ENCODE peak calls at places on chromosomes 12 and 14, in six cellular contexts. One of them, this sample, is unnamed. For H3K27me3, the result is how much of the 10 kb centered on the place peaks cover.

GRCh38 chr12:104219908-104220404 is 4.4 kb downstream of the TXNRD1 start:
- DNase-seq in left lung: peak
- DNase-seq in lower lobe of right lung: no peak
- DNase-seq in heart left ventricle: no peak
- DNase-seq in HCT116: peak
- DNase-seq in uterus: no peak
- DNase-seq in this sample: peak

GRCh38 chr14:32546246-32546645 is 217.1 kb downstream of the AKAP6 start:
- DNase-seq in left lung: no peak
- DNase-seq in lower lobe of right lung: no peak
- DNase-seq in heart left ventricle: no peak
- DNase-seq in HCT116: no peak
- DNase-seq in uterus: no peak
- DNase-seq in this sample: no peak

GRCh38 chr12:57461326-57461903 is 1.8 kb downstream of the GLI1 start:
- DNase-seq in left lung: peak
- DNase-seq in lower lobe of right lung: no peak
- DNase-seq in heart left ventricle: peak
- DNase-seq in HCT116: no peak
- DNase-seq in uterus: peak
- DNase-seq in this sample: peak

GRCh38 chr12:116302200-116303075 is 24.9 kb upstream of the MED13L start:
- DNase-seq in left lung: no peak
- DNase-seq in lower lobe of right lung: no peak
- DNase-seq in heart left ventricle: no peak
- DNase-seq in HCT116: no peak
- DNase-seq in uterus: peak
- DNase-seq in this sample: no peak

GRCh38 chr12:122085006-122085405 is 6.5 kb downstream of the MLXIP start:
- DNase-seq in left lung: no peak
- DNase-seq in lower lobe of right lung: no peak
- DNase-seq in heart left ventricle: no peak
- DNase-seq in HCT116: no peak
- DNase-seq in uterus: no peak
- DNase-seq in this sample: no peak

GRCh38 chr12:101935769-101936741 is 58.7 kb downstream of the DRAM1 start:
- DNase-seq in left lung: no peak
- DNase-seq in lower lobe of right lung: no peak
- DNase-seq in heart left ventricle: peak
- DNase-seq in HCT116: no peak
- DNase-seq in uterus: peak
- DNase-seq in this sample: peak

GRCh38 chr12:128792881-128793280 is 30.9 kb downstream of the SLC15A4 start:
- DNase-seq in left lung: no peak
- DNase-seq in lower lobe of right lung: peak
- DNase-seq in heart left ventricle: no peak
- DNase-seq in HCT116: no peak
- DNase-seq in uterus: no peak
- DNase-seq in this sample: no peak

GRCh38 chr14:57982802-57983201 is 116.9 kb upstream of the SLC35F4 start:
- DNase-seq in left lung: no peak
- DNase-seq in lower lobe of right lung: peak
- DNase-seq in heart left ventricle: no peak
- DNase-seq in HCT116: no peak
- DNase-seq in uterus: no peak
- DNase-seq in this sample: peak

GRCh38 chr12:128578045-128578444 is 245.7 kb downstream of the SLC15A4 start:
- DNase-seq in left lung: no peak
- DNase-seq in lower lobe of right lung: no peak
- DNase-seq in heart left ventricle: no peak
- DNase-seq in HCT116: no peak
- DNase-seq in uterus: no peak
- DNase-seq in this sample: no peak

GRCh38 chr12:52417742-52418141 is 11.6 kb upstream of the KRT82 start:
- DNase-seq in left lung: no peak
- DNase-seq in lower lobe of right lung: no peak
- DNase-seq in heart left ventricle: no peak
- DNase-seq in HCT116: no peak
- DNase-seq in uterus: no peak
- DNase-seq in this sample: no peak

GRCh38 chr14:35085441-35085840 is 36.3 kb downstream of the PPP2R3C start:
- DNase-seq in left lung: no peak
- DNase-seq in lower lobe of right lung: no peak
- DNase-seq in heart left ventricle: no peak
- DNase-seq in HCT116: no peak
- DNase-seq in uterus: no peak
- DNase-seq in this sample: no peak

GRCh38 chr14:22657861-22658260 is 13.7 kb upstream of the OR6J1 start:
- DNase-seq in left lung: no peak
- DNase-seq in lower lobe of right lung: no peak
- DNase-seq in heart left ventricle: no peak
- DNase-seq in HCT116: no peak
- DNase-seq in uterus: no peak
- DNase-seq in this sample: no peak

GRCh38 chr12:13000616-13000934 is 510 bp upstream of the HEBP1 start:
- DNase-seq in left lung: no peak
- DNase-seq in lower lobe of right lung: no peak
- DNase-seq in heart left ventricle: no peak
- DNase-seq in HCT116: peak
- DNase-seq in uterus: no peak
- DNase-seq in this sample: peak

GRCh38 chr12:2963760-2964292 is 4.6 kb downstream of the TEAD4 start:
- DNase-seq in left lung: no peak
- DNase-seq in lower lobe of right lung: no peak
- DNase-seq in heart left ventricle: peak
- DNase-seq in HCT116: no peak
- DNase-seq in uterus: peak
- DNase-seq in this sample: no peak

GRCh38 chr12:128387811-128388422 is 120.9 kb downstream of the TMEM132C start:
- DNase-seq in left lung: peak
- DNase-seq in lower lobe of right lung: peak
- DNase-seq in heart left ventricle: peak
- DNase-seq in HCT116: no peak
- DNase-seq in uterus: peak
- DNase-seq in this sample: no peak

GRCh38 chr12:25692115-25693035 is 139.3 kb upstream of the LMNTD1 start:
- DNase-seq in left lung: no peak
- DNase-seq in lower lobe of right lung: no peak
- DNase-seq in heart left ventricle: no peak
- DNase-seq in HCT116: no peak
- DNase-seq in uterus: no peak
- DNase-seq in this sample: peak

GRCh38 chr12:98418357-98419075 is 96.9 kb upstream of the TMPO start:
- DNase-seq in left lung: peak
- DNase-seq in lower lobe of right lung: peak
- DNase-seq in heart left ventricle: peak
- DNase-seq in HCT116: no peak
- DNase-seq in uterus: peak
- DNase-seq in this sample: peak

GRCh38 chr14:66295386-66295785 is 190.8 kb upstream of the CCDC196 start:
- DNase-seq in left lung: no peak
- DNase-seq in lower lobe of right lung: no peak
- DNase-seq in heart left ventricle: no peak
- DNase-seq in HCT116: no peak
- DNase-seq in uterus: no peak
- DNase-seq in this sample: no peak

GRCh38 chr12:111413442-111414086 is 7.8 kb downstream of the SH2B3 start:
- DNase-seq in left lung: no peak
- DNase-seq in lower lobe of right lung: peak
- DNase-seq in heart left ventricle: peak
- DNase-seq in HCT116: no peak
- DNase-seq in uterus: no peak
- DNase-seq in this sample: peak

GRCh38 chr14:38662781-38663180 is 406.9 kb upstream of the CLEC14A start:
- DNase-seq in left lung: no peak
- DNase-seq in lower lobe of right lung: no peak
- DNase-seq in heart left ventricle: no peak
- DNase-seq in HCT116: no peak
- DNase-seq in uterus: no peak
- DNase-seq in this sample: no peak

GRCh38 chr12:76080729-76081415 is 3.6 kb downstream of the NAP1L1 start:
- DNase-seq in left lung: no peak
- DNase-seq in lower lobe of right lung: no peak
- DNase-seq in heart left ventricle: no peak
- DNase-seq in HCT116: no peak
- DNase-seq in uterus: no peak
- DNase-seq in this sample: no peak

GRCh38 chr14:52706286-52706685 is 714 bp upstream of the PSMC6 start:
- DNase-seq in left lung: no peak
- DNase-seq in lower lobe of right lung: no peak
- DNase-seq in heart left ventricle: no peak
- DNase-seq in HCT116: no peak
- DNase-seq in uterus: no peak
- DNase-seq in this sample: peak

GRCh38 chr12:53062977-53063707 is 13.3 kb downstream of the TNS2 start:
- DNase-seq in left lung: no peak
- DNase-seq in lower lobe of right lung: no peak
- DNase-seq in heart left ventricle: no peak
- DNase-seq in HCT116: no peak
- DNase-seq in uterus: no peak
- DNase-seq in this sample: no peak

GRCh38 chr14:67111031-67111430 is 78.2 kb upstream of the GARIN2 start:
- DNase-seq in left lung: no peak
- DNase-seq in lower lobe of right lung: no peak
- DNase-seq in heart left ventricle: no peak
- DNase-seq in HCT116: no peak
- DNase-seq in uterus: no peak
- DNase-seq in this sample: no peak

GRCh38 chr14:51547260-51547659 is 104.5 kb upstream of the FRMD6 start:
- DNase-seq in left lung: peak
- DNase-seq in lower lobe of right lung: no peak
- DNase-seq in heart left ventricle: peak
- DNase-seq in HCT116: peak
- DNase-seq in uterus: peak
- DNase-seq in this sample: peak

GRCh38 chr12:49020441-49020840 is 1.9 kb upstream of the PRKAG1 start:
- DNase-seq in left lung: no peak
- DNase-seq in lower lobe of right lung: no peak
- DNase-seq in heart left ventricle: no peak
- DNase-seq in HCT116: no peak
- DNase-seq in uterus: peak
- DNase-seq in this sample: no peak
- H3K27me3 ChIP-seq in left lung: under half
- H3K27me3 ChIP-seq in lower lobe of right lung: under half
- H3K27me3 ChIP-seq in heart left ventricle: under half
- H3K27me3 ChIP-seq in HCT116: under half
- H3K27me3 ChIP-seq in uterus: under half
- H3K27me3 ChIP-seq in this sample: under half

GRCh38 chr14:104982548-104983230 is 2.9 kb upstream of the CLBA1 start:
- DNase-seq in left lung: no peak
- DNase-seq in lower lobe of right lung: peak
- DNase-seq in heart left ventricle: no peak
- DNase-seq in HCT116: no peak
- DNase-seq in uterus: no peak
- DNase-seq in this sample: no peak
- H3K27ac ChIP-seq in left lung: no peak
- H3K27ac ChIP-seq in lower lobe of right lung: no peak
- H3K27ac ChIP-seq in heart left ventricle: no peak
- H3K27ac ChIP-seq in HCT116: no peak
- H3K27ac ChIP-seq in uterus: no peak
- H3K27ac ChIP-seq in this sample: no peak

GRCh38 chr14:53744846-53745245 is 211.8 kb downstream of the BMP4 start:
- DNase-seq in left lung: no peak
- DNase-seq in lower lobe of right lung: no peak
- DNase-seq in heart left ventricle: no peak
- DNase-seq in HCT116: no peak
- DNase-seq in uterus: no peak
- DNase-seq in this sample: no peak
- H3K27me3 ChIP-seq in left lung: under half
- H3K27me3 ChIP-seq in lower lobe of right lung: under half
- H3K27me3 ChIP-seq in heart left ventricle: under half
- H3K27me3 ChIP-seq in HCT116: under half
- H3K27me3 ChIP-seq in uterus: under half
- H3K27me3 ChIP-seq in this sample: under half

DNA sequence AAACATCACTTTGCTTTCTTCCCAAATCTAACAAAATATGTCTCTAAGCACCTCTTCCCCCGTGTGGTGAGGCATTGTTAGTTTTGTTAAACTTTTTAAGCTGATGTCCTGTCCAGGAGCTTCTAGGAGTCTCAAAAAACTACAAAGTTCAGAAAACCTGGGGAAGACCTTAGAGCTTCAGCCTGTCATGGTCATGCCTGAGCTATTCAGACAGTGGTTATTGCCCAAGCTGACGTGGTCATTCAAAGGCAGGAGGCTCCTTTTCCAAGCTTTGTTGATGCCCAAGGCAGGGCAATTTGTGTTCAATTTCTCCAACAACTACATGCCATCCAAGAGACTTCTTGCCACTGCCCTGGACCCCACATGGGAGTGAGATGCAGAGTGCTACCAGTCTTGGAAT is 5.8 kb upstream of the LYZ start:
- DNase-seq in left lung: no peak
- DNase-seq in lower lobe of right lung: no peak
- DNase-seq in heart left ventricle: no peak
- DNase-seq in HCT116: no peak
- DNase-seq in uterus: no peak
- DNase-seq in this sample: no peak
- H3K27ac ChIP-seq in left lung: no peak
- H3K27ac ChIP-seq in lower lobe of right lung: no peak
- H3K27ac ChIP-seq in heart left ventricle: no peak
- H3K27ac ChIP-seq in HCT116: no peak
- H3K27ac ChIP-seq in uterus: no peak
- H3K27ac ChIP-seq in this sample: no peak